ENCODE peak calls at places on chromosome 13, in seven cellular contexts. S, M, A, O, X, U and J are unnamed samples. For H3K4me1, the result is how much of the 10 kb centered on the place peaks cover.

GRCh38 chr13:73520566-73521290 is 461.9 kb downstream of the KLF5 start:
- DNase-seq in A (no peak), M (no peak), X (no peak), U (no peak), O (no peak), S (no peak), J (no peak)

GRCh38 chr13:73505487-73505886 is 446.7 kb downstream of the KLF5 start:
- DNase-seq in S (no peak), X (no peak), O (no peak), A (no peak), U (no peak), M (no peak), J (no peak)

GRCh38 chr13:94479559-94480095 is at the start of gene DCT:
- DNase-seq in S (no peak), U (no peak), A (no peak), O (no peak), M (no peak), X (no peak), J (no peak)

GRCh38 chr13:112067871-112068305 is 939 bp downstream of the SOX1 start:
- DNase-seq in U (no peak), X (no peak), O (no peak), M (no peak), A (no peak), S (no peak), J (no peak)

GRCh38 chr13:53920916-53921315 is 892.3 kb downstream of the OLFM4 start:
- DNase-seq in X (no peak), O (no peak), U (no peak), A (no peak), S (no peak), M (no peak), J (no peak)

GRCh38 chr13:45174478-45174877 is 26.4 kb downstream of the KCTD4 start:
- DNase-seq in M (no peak), A (no peak), X (no peak), U (no peak), O (no peak), S (no peak), J (no peak)

GRCh38 chr13:78976696-78977095 is 317.7 kb upstream of the OBI1 start:
- DNase-seq in X (no peak), U (no peak), O (no peak), M (no peak), A (no peak), S (no peak), J (no peak)

GRCh38 chr13:111854403-111854802 is 212.5 kb upstream of the SOX1 start:
- DNase-seq in X (no peak), S (no peak), A (no peak), O (no peak), M (no peak), U (no peak), J (no peak)

GRCh38 chr13:63501702-63502101 is 2086.1 kb upstream of the PCDH20 start:
- DNase-seq in U (no peak), O (no peak), X (no peak), A (no peak), M (no peak), S (no peak), J (no peak)

GRCh38 chr13:98285317-98285716 is 108.2 kb upstream of the RNF113B start:
- DNase-seq in M (no peak), O (no peak), U (no peak), A (peak), S (no peak), X (no peak), J (no peak)

GRCh38 chr13:100131863-100132574 is 43.1 kb downstream of the PCCA start:
- DNase-seq in M (peak), O (peak), U (no peak), A (peak), S (no peak), X (peak), J (no peak)

GRCh38 chr13:83709751-83710515 is 172.3 kb downstream of the SLITRK1 start:
- DNase-seq in A (no peak), S (no peak), U (no peak), X (no peak), M (no peak), O (no peak), J (no peak)

GRCh38 chr13:103517066-103517767 is 451.0 kb upstream of the SLC10A2 start:
- DNase-seq in O (no peak), S (no peak), U (peak), X (no peak), A (no peak), M (no peak), J (no peak)

GRCh38 chr13:33757713-33758112 is 60.2 kb upstream of the RFC3 start:
- DNase-seq in O (no peak), X (no peak), A (no peak), U (no peak), S (no peak), M (no peak), J (no peak)

GRCh38 chr13:74675185-74675584 is 541.0 kb upstream of the KLF12 start:
- DNase-seq in U (no peak), O (no peak), X (no peak), M (no peak), A (no peak), S (no peak), J (no peak)

GRCh38 chr13:63840551-63841421 is 2425.1 kb upstream of the PCDH20 start:
- DNase-seq in X (no peak), A (no peak), O (no peak), S (no peak), U (no peak), M (no peak), J (no peak)

GRCh38 chr13:49450105-49450819 is 6.2 kb downstream of the SETDB2 start:
- DNase-seq in X (no peak), M (no peak), O (no peak), S (no peak), U (no peak), A (no peak), J (no peak)
- H3K9ac ChIP-seq in X (no peak), M (no peak), O (no peak), S (no peak), U (no peak), A (no peak), J (no peak)

DNA sequence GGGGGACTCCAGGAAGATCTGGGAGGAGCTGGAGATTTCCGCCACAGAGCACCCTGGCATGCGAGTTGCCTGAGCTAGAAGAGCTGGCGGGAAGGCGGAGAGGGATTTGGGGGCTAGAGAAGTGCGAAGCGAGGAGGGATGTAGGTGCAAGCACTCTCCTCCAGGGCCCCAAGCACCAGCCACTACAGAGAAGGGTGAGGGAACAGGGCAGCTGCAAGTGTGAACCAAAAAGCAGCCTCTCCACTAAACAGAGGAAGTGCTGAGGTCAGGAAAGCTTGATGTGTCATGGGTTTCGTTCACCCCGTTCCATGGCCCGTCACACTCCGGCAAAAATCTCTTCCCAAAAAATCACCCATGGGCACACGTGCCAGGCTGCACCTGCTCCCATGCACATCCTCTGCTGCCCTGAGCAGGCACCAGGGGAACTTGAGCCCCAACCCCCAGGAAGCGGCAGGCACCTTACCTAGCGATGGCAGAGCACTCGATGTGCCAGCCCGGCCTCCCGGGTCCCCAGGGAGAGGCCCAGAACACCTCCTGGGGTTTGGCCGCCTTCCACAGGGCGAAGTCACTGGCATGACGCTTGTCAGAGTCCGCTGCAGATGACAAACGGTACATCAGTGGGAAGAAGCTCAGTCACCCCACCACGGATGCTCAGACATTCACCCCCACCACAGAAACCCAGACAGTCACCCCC is 29.3 kb downstream of the CARS2 start:
- DNase-seq in X (no peak), S (no peak), O (no peak), M (no peak), A (no peak), U (peak), J (no peak)
- TF ChIP-seq YY1 in X (no peak), S (no peak), O (no peak), M (no peak), A (no peak), U (no peak), J (no peak)

DNA sequence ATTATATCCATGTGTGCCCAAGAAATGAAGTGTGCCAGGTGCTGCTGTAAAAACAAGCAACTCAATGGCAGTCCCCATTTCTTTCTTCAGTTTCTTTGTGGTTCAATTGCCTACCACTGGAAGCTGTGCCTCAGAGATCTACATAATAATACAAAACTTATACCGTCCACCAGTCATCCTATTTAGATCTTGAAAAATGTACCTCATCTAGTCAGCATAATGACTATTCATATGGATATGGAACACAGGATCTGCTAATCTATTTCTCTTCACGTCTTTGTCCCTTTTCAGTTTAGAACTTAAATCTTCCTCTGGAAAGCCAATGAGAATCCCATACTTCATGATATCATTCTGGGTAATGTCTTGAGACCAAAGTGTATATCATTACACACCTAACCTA is 648.4 kb downstream of the PCDH9 start:
- DNase-seq in X (no peak), S (no peak), A (no peak), U (no peak), O (no peak), M (no peak), J (no peak)
- H3K4me1 ChIP-seq in X (under half), S (under half), A (under half), U (under half), O (under half), M (under half), J (under half)

GRCh38 chr13:20387441-20387971 is 138.2 kb downstream of the CRYL1 start:
- DNase-seq in O (no peak), U (no peak), S (no peak), A (no peak), M (no peak), X (no peak), J (no peak)
- H3K9ac ChIP-seq in O (no peak), U (no peak), S (no peak), A (no peak), M (no peak), X (no peak), J (no peak)

GRCh38 chr13:36417328-36417727 is 15.0 kb upstream of the CCNA1 start:
- DNase-seq in U (no peak), S (no peak), M (no peak), O (no peak), A (no peak), X (no peak), J (no peak)
- TF ChIP-seq YY1 in U (no peak), S (no peak), M (no peak), O (no peak), A (no peak), X (no peak), J (no peak)

DNA sequence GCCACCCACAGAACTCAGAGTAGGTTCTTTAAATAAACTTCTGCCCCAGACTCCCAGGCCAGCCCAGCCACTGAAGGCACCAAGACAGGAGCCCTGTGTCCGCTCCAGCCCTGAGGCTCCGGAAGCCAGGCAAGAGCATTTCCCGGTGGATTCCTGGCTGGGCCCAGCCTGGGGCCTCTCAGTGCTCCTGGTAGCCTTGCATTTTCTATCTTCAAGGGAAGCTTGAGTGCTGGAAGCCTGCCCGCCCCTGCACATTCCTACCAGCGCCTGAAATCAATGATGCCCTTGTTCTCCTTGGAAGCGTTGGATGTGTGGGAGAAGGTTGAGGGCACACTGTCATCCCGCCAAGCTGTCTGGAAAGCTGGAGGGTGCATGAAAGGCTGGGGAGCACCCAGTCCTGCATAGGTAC is 70.3 kb downstream of the ALOX5AP start:
- DNase-seq in M (no peak), O (peak), X (peak), A (peak), S (no peak), U (no peak), J (no peak)
- H3K4me1 ChIP-seq in M (under half), O (under half), X (half or more), A (under half), S (under half), U (under half), J (under half)

DNA sequence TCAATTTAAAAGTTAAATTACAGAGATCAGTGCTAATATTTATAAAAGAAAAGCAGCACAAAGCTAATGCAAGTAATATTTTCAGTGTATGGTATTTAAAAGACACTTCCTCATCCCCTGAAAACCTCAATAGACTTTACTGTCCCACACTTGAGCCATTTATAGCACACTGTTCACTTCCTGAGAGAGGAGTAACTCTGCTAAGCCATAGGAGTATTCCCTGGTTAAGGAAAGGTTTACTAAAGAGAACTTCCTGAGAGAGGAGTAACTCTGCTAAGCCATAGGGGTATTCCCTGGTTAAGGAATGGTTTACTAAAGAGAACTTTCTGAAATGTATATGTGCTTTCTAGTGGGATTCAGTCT is 159.4 kb downstream of the NHLRC3 start:
- DNase-seq in S (no peak), U (no peak), X (no peak), A (no peak), O (no peak), M (no peak), J (no peak)
- H3K9ac ChIP-seq in S (no peak), U (no peak), X (no peak), A (no peak), O (no peak), M (no peak), J (no peak)

GRCh38 chr13:28161370-28161769 is 23.0 kb downstream of the PAN3 start:
- DNase-seq in U (no peak), X (peak), S (no peak), A (no peak), M (no peak), O (no peak), J (peak)
- TF ChIP-seq YY1 in U (no peak), X (no peak), S (no peak), A (no peak), M (no peak), O (no peak), J (no peak)